ENCODE peak calls at places on chromosomes 3 and 15, in five cellular contexts. Y is activated CD8-positive, alpha-beta memory T cell treated with anti-CD3 and anti-CD28 coated beads for 48 hours; W is EH; I is GM03348; X is heart left ventricle. L is an unnamed sample.

GRCh38 chr3:195068045-195068444 is 202.9 kb downstream of the XXYLT1 start:
- DNase-seq in W (peak), Y (no peak), X (no peak), I (no peak), L (no peak)

GRCh38 chr3:55167586-55168317 is 239.9 kb upstream of the LRTM1 start:
- DNase-seq in Y (no peak), I (peak), W (peak), X (no peak), L (no peak)

GRCh38 chr3:52537726-52538421 is 1.5 kb downstream of the UQCC5 start:
- DNase-seq in I (no peak), X (no peak), Y (no peak), W (no peak), L (no peak)

GRCh38 chr3:119145500-119146167 is at the start of gene TEX55:
- DNase-seq in I (peak), W (peak), X (no peak), Y (no peak), L (no peak)

GRCh38 chr15:88791637-88792036 is 11.6 kb upstream of the ACAN start:
- DNase-seq in I (no peak), Y (no peak), X (no peak), W (peak), L (no peak)

GRCh38 chr3:96192951-96193350 is 621.4 kb upstream of the EPHA6 start:
- DNase-seq in X (no peak), I (no peak), Y (no peak), W (no peak), L (no peak)

GRCh38 chr15:78003539-78004008 is 73.9 kb downstream of the TBC1D2B start:
- DNase-seq in I (no peak), Y (no peak), W (no peak), X (no peak), L (peak)

GRCh38 chr3:161576733-161577510 is 80.3 kb downstream of the OTOL1 start:
- DNase-seq in Y (no peak), X (no peak), W (no peak), I (no peak), L (no peak)

GRCh38 chr3:76487446-76487845 is 552.5 kb upstream of the ROBO2 start:
- DNase-seq in I (no peak), Y (no peak), W (no peak), X (no peak), L (no peak)

GRCh38 chr3:13574798-13575451 is 26.0 kb downstream of the FBLN2 start:
- DNase-seq in X (no peak), W (peak), Y (peak), I (peak), L (no peak)

GRCh38 chr3:54949491-54950044 is 21.7 kb upstream of the LRTM1 start:
- DNase-seq in I (no peak), Y (no peak), W (no peak), X (no peak), L (no peak)

GRCh38 chr3:49020335-49021212 is 1.3 kb upstream of the NDUFAF3 start:
- DNase-seq in Y (no peak), X (peak), W (peak), I (peak), L (peak)

GRCh38 chr3:18378218-18378617 is 46.9 kb downstream of the SATB1 start:
- DNase-seq in X (no peak), W (no peak), Y (no peak), I (no peak), L (no peak)

GRCh38 chr15:90981681-90982080 is 12.7 kb downstream of the PRC1 start:
- DNase-seq in I (no peak), X (no peak), W (no peak), Y (no peak), L (no peak)

GRCh38 chr15:68407141-68407885 is 24.6 kb downstream of the ITGA11 start:
- DNase-seq in I (no peak), Y (no peak), W (no peak), X (peak), L (peak)

GRCh38 chr3:18586076-18586475 is 160.9 kb upstream of the SATB1 start:
- DNase-seq in X (no peak), W (no peak), Y (no peak), I (no peak), L (no peak)

GRCh38 chr3:13504161-13504831 is 24.2 kb downstream of the HDAC11 start:
- DNase-seq in W (peak), Y (no peak), I (no peak), X (no peak), L (no peak)

L was measured in ecto neural progenitor cell.